ENCODE peak calls at places on chromosomes 16 and 17, in six cellular contexts. Z, R, F, Y, S and G are unnamed samples.

GRCh38 chr17:81012574-81013447 is 21.2 kb downstream of the CHMP6 start:
- DNase-seq in Z (no peak), R (no peak), F (no peak), Y (no peak), S (no peak), G (no peak)

GRCh38 chr17:258045-258734 is 76.7 kb upstream of the DOC2B start:
- DNase-seq in Z (no peak), R (no peak), F (peak; percentile 9), Y (no peak), S (no peak), G (no peak)

GRCh38 chr17:41100081-41100480 is 1.9 kb downstream of the KRTAP4-16 start:
- DNase-seq in Z (no peak), R (no peak), F (no peak), Y (no peak), S (no peak), G (no peak)

GRCh38 chr17:79948918-79949645 is 86.6 kb downstream of the TBC1D16 start:
- DNase-seq in Z (no peak), R (no peak), F (peak; percentile 15), Y (peak; percentile 29), S (no peak), G (no peak)

GRCh38 chr16:5321925-5322324 is 224.3 kb upstream of the EEF2KMT start:
- DNase-seq in Z (no peak), R (no peak), F (no peak), Y (no peak), S (no peak), G (no peak)

GRCh38 chr16:57480127-57480753 is 6.1 kb downstream of the DOK4 start:
- DNase-seq in Z (peak; percentile 92), R (peak; percentile 90), F (peak; percentile 68), Y (no peak), S (peak; percentile 74), G (no peak)

GRCh38 chr16:53611151-53611802 is 92.4 kb downstream of the RPGRIP1L start:
- DNase-seq in Z (no peak), R (no peak), F (no peak), Y (no peak), S (no peak), G (no peak)

GRCh38 chr16:87060026-87060986 is 256.9 kb downstream of the C16orf95 start:
- DNase-seq in Z (no peak), R (peak; percentile 16), F (no peak), Y (no peak), S (no peak), G (no peak)

GRCh38 chr17:47686276-47686635 is 7.7 kb upstream of the TBKBP1 start:
- DNase-seq in Z (no peak), R (no peak), F (no peak), Y (no peak), S (no peak), G (no peak)

GRCh38 chr17:78125138-78125913 is 3.2 kb downstream of the TMC6 start:
- DNase-seq in Z (no peak), R (no peak), F (no peak), Y (peak; percentile 28), S (no peak), G (no peak)

GRCh38 chr17:77206557-77206956 is 65.8 kb downstream of the SEC14L1 start:
- DNase-seq in Z (no peak), R (no peak), F (no peak), Y (no peak), S (no peak), G (no peak)

GRCh38 chr17:12118617-12119016 is 97.9 kb downstream of the MAP2K4 start:
- DNase-seq in Z (no peak), R (no peak), F (no peak), Y (no peak), S (no peak), G (no peak)

GRCh38 chr16:49750341-49751011 is 105.4 kb downstream of the ZNF423 start:
- DNase-seq in Z (no peak), R (no peak), F (no peak), Y (no peak), S (no peak), G (no peak)

GRCh38 chr16:86215233-86215978 is 294.9 kb upstream of the FOXF1 start:
- DNase-seq in Z (no peak), R (no peak), F (no peak), Y (peak; percentile 4), S (no peak), G (no peak)

GRCh38 chr17:59094921-59095530 is 11.7 kb downstream of the TRIM37 start:
- DNase-seq in Z (no peak), R (peak; percentile 33), F (no peak), Y (no peak), S (no peak), G (no peak)

GRCh38 chr16:50195276-50195675 is 42.2 kb downstream of the TENT4B start:
- DNase-seq in Z (no peak), R (no peak), F (no peak), Y (no peak), S (no peak), G (no peak)

GRCh38 chr17:6643460-6644125 is 2.7 kb downstream of the TXNDC17 start:
- DNase-seq in Z (no peak), R (no peak), F (no peak), Y (no peak), S (no peak), G (no peak)

GRCh38 chr17:50304781-50305404 is 30.6 kb downstream of the TMEM92 start:
- DNase-seq in Z (peak; percentile 64), R (no peak), F (no peak), Y (no peak), S (no peak), G (no peak)

GRCh38 chr17:47013341-47013740 is 34.3 kb upstream of the RPRML start:
- DNase-seq in Z (no peak), R (no peak), F (no peak), Y (no peak), S (no peak), G (no peak)

GRCh38 chr17:49252148-49252682 is 21.6 kb upstream of the PHOSPHO1 start:
- DNase-seq in Z (no peak), R (peak; percentile 59), F (no peak), Y (no peak), S (peak; percentile 50), G (no peak)

DNA sequence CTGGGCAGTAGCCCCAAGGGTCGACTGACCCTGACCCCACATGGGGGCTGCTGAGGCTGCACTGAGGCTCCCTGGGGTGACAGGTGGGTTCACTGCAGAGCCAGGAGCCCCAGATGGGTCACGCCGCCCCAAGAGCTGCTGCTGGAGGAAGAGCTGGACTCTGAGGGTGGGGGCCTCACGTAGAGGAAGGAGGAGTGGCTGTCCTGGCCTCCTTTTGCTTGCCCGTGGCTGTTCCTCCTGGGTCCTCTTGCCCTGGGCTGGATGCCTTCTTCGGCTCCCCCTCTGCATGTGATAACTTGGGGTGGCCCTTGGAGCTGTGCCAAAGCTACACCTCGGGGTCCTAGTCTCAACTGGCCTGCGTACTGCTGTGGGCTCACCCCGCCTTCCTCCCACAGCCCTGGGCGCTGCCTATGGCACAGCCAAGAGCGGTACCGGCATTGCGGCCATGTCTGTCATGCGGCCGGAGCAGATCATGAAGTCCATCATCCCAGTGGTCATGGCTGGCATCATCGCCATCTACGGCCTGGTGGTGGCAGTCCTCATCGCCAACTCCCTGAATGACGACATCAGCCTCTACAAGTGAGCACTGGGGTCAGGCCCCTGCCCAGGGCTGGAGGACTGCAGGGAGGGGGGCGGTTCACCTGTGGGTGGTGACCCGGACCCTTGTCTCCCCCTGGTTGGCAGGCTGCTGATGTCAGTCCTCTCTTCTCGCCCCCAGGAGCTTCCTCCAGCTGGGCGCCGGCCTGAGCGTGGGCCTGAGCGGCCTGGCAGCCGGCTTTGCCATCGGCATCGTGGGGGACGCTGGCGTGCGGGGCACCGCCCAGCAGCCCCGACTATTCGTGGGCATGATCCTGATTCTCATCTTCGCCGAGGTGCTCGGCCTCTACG is 1.1 kb upstream of the AMDHD2 start:
- DNase-seq in Z (no peak), R (no peak), F (peak; percentile 35), Y (no peak), S (peak; percentile 29), G (no peak)
- H3K27ac ChIP-seq in Z (peak overlapping the region; percentile 99), R (no peak overlapping the region), F (peak overlapping the region; percentile 81), Y (peak overlapping the region; percentile 86), S (peak overlapping the region; percentile 55), G (peak overlapping the region; percentile 77)

GRCh38 chr17:60229189-60229802 is 79.5 kb downstream of the CA4 start:
- DNase-seq in Z (no peak), R (peak; percentile 57), F (no peak), Y (no peak), S (no peak), G (no peak)

GRCh38 chr17:60231234-60231633 is 81.5 kb downstream of the CA4 start:
- DNase-seq in Z (no peak), R (peak; percentile 44), F (no peak), Y (no peak), S (no peak), G (no peak)

GRCh38 chr17:60230358-60230757 is 80.6 kb downstream of the CA4 start:
- DNase-seq in Z (no peak), R (no peak), F (no peak), Y (no peak), S (no peak), G (no peak)

DNA sequence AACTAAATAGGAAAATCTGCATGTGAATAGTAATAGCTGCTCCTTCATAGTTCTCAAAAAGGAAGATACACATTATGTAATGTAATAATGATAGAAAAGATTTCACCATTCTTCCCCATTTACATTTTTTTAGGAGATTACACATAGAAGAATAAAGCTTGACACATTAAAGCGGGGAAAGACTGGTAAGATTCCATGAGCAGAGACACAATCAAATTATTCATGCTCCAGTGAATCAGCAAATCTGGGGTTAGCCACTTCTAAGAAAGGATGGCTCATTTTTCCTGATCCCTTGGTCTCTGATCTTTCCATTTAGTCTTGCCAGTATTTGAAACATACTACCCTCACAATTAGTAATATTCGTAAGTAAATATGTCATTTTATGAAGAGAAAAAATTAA is 81.9 kb downstream of the CA4 start:
- DNase-seq in Z (no peak), R (no peak), F (no peak), Y (no peak), S (no peak), G (no peak)
- H3K27ac ChIP-seq in Z (no peak overlapping the region), R (no peak overlapping the region), F (no peak overlapping the region), Y (peak overlapping the region; percentile 88), S (no peak overlapping the region), G (peak overlapping the region; percentile 84)

GRCh38 chr17:7656958-7657715 is 6.4 kb downstream of the ATP1B2 start:
- DNase-seq in Z (no peak), R (peak; percentile 36), F (peak; percentile 63), Y (peak; percentile 47), S (no peak), G (peak; percentile 45)
- H3K27ac ChIP-seq in Z (no peak overlapping the region), R (no peak overlapping the region), F (peak overlapping the region; percentile 2), Y (peak overlapping the region; percentile 70), S (no peak overlapping the region), G (no peak overlapping the region)

DNA sequence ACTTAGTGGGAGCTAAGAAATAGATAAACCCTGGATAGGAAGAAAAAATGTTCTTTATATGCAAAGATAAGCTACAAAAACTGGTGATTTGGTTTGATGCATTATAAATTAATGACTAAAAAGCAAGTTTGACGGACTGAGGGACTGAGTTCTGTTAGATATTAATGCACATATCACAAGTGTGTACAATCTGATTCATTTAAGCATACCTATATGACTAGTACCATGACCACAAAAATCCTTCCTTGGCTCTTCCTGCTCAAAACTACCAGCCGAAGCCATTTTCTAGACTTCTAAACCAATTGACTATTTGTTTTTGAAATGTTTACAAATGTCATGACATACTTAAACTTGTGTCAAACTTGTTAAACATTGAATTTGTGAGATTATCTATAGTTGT is 374.5 kb upstream of the MON1B start:
- DNase-seq in Z (no peak), R (no peak), F (no peak), Y (no peak), S (no peak), G (no peak)
- H3K27ac ChIP-seq in Z (no peak overlapping the region), R (no peak overlapping the region), F (no peak overlapping the region), Y (no peak overlapping the region), S (no peak overlapping the region), G (no peak overlapping the region)

GRCh38 chr16:12354296-12354818 is 377.8 kb downstream of the SNX29 start:
- DNase-seq in Z (no peak), R (no peak), F (no peak), Y (no peak), S (no peak), G (no peak)
- H3K27ac ChIP-seq in Z (no peak overlapping the region), R (no peak overlapping the region), F (no peak overlapping the region), Y (peak overlapping the region; percentile 61), S (no peak overlapping the region), G (no peak overlapping the region)

GRCh38 chr17:64004903-64005733 is 7.0 kb downstream of the PRR29 start:
- DNase-seq in Z (peak; percentile 23), R (no peak), F (no peak), Y (no peak), S (no peak), G (no peak)
- H3K27ac ChIP-seq in Z (peak overlapping the region; percentile 59), R (no peak overlapping the region), F (peak overlapping the region; percentile 67), Y (no peak overlapping the region), S (peak overlapping the region; percentile 33), G (no peak overlapping the region)